ENCODE peak calls at places on chromosomes 16 and 17, in seven cellular contexts. R, N, Z, U, Q, A and E are unnamed samples.
A peak's percentile ranks its signal among the peaks of the same experiment; 100 is the strongest.

GRCh38 chr17:77836557-77837041 is 121.9 kb upstream of the TNRC6C start:
- DNase-seq in R (no peak), A (no peak), Q (peak; percentile 63), Z (peak; percentile 43), N (no peak), U (no peak), E (no peak)

GRCh38 chr16:56233795-56234566 is 42.7 kb downstream of the GNAO1 start:
- DNase-seq in N (no peak), A (no peak), Z (no peak), R (no peak), U (no peak), Q (no peak), E (no peak)

GRCh38 chr16:17265177-17265576 is 205.6 kb downstream of the XYLT1 start:
- DNase-seq in A (no peak), U (no peak), Q (no peak), R (no peak), Z (no peak), N (no peak), E (no peak)

GRCh38 chr17:53949473-53950090 is 126.9 kb downstream of the KIF2B start:
- DNase-seq in N (no peak), Q (no peak), A (no peak), U (no peak), R (no peak), Z (no peak), E (no peak)

GRCh38 chr16:1538804-1539520 is 5.5 kb downstream of the TMEM204 start:
- DNase-seq in A (no peak), N (no peak), R (no peak), Q (peak; percentile 54), U (no peak), Z (no peak), E (no peak)

GRCh38 chr16:50539822-50540710 is 8.1 kb upstream of the NKD1 start:
- DNase-seq in Z (no peak), N (no peak), U (no peak), A (no peak), R (no peak), Q (no peak), E (no peak)

GRCh38 chr17:79372470-79373238 is 238.2 kb downstream of the RBFOX3 start:
- DNase-seq in R (no peak), A (no peak), N (no peak), U (no peak), Z (no peak), Q (no peak), E (no peak)

GRCh38 chr16:2953706-2954105 is 10.4 kb upstream of the KREMEN2 start:
- DNase-seq in N (no peak), A (no peak), Q (no peak), U (no peak), Z (no peak), R (no peak), E (no peak)

GRCh38 chr17:65482201-65482600 is 79.2 kb downstream of the AXIN2 start:
- DNase-seq in Q (no peak), U (no peak), R (no peak), Z (no peak), A (no peak), N (no peak), E (no peak)

GRCh38 chr16:1188781-1189189 is 35.9 kb downstream of the CACNA1H start:
- DNase-seq in U (no peak), N (peak; percentile 60), Q (peak; percentile 45), A (no peak), Z (peak; percentile 49), R (peak; percentile 57), E (no peak)

GRCh38 chr16:64098451-64098850 is 1023.4 kb downstream of the CDH11 start:
- DNase-seq in Z (no peak), R (no peak), N (no peak), Q (no peak), A (no peak), U (no peak), E (no peak)

GRCh38 chr17:68297168-68297567 is 5.9 kb downstream of the ARSG start:
- DNase-seq in A (no peak), Z (no peak), U (no peak), R (no peak), N (no peak), Q (no peak), E (no peak)

GRCh38 chr17:19812407-19812806 is 55.3 kb downstream of the ULK2 start:
- DNase-seq in N (no peak), Q (no peak), U (no peak), Z (peak; percentile 7), A (no peak), R (no peak), E (no peak)

GRCh38 chr16:49485663-49486062 is 112.1 kb downstream of the C16orf78 start:
- DNase-seq in N (no peak), A (no peak), Q (no peak), R (no peak), U (no peak), Z (peak; percentile 7), E (no peak)

GRCh38 chr16:35398208-35398607 is 1938.8 kb downstream of the TP53TG3F start:
- DNase-seq in Q (no peak), N (no peak), A (no peak), Z (no peak), U (no peak), R (no peak), E (no peak)

GRCh38 chr17:51354908-51355307 is 94.6 kb downstream of the UTP18 start:
- DNase-seq in R (no peak), Z (no peak), N (no peak), U (no peak), A (no peak), Q (no peak), E (no peak)

GRCh38 chr17:63911657-63912100 is 621 bp upstream of the CSHL1 start:
- DNase-seq in A (peak; percentile 73), U (no peak), Q (peak; percentile 71), R (peak; percentile 61), N (no peak), Z (peak; percentile 19), E (peak; percentile 43)

GRCh38 chr16:4489030-4489429 is 12.8 kb downstream of the HMOX2 start:
- DNase-seq in U (no peak), R (no peak), Z (peak; percentile 85), N (no peak), Q (no peak), A (peak; percentile 48), E (no peak)

GRCh38 chr17:28773736-28774135 is 29.9 kb downstream of the TRAF4 start:
- DNase-seq in U (no peak), Z (no peak), Q (peak; percentile 26), N (no peak), R (no peak), A (no peak), E (no peak)

GRCh38 chr17:77375108-77375507 is 234.3 kb downstream of the SEC14L1 start:
- DNase-seq in U (no peak), N (no peak), A (no peak), R (no peak), Q (no peak), Z (no peak), E (no peak)

GRCh38 chr16:1180772-1181714 is 28.1 kb downstream of the CACNA1H start:
- DNase-seq in A (no peak), U (no peak), R (no peak), Q (no peak), N (peak; percentile 49), Z (no peak), E (no peak)